ENCODE peak calls at places on chromosomes 7 and 10, in seven cellular contexts. One of them, this sample, is unnamed.

GRCh38 chr7:151631149-151631967 is 111.7 kb upstream of the RHEB start:
- DNase-seq in AG09309: no peak
- DNase-seq in neuronal stem cell: peak; percentile 44
- DNase-seq in PC-9: peak; percentile 73
- DNase-seq in iPS DF 6.9: no peak
- DNase-seq in right cardiac atrium: peak; percentile 37
- DNase-seq in suprapubic skin: no peak
- DNase-seq in this sample: no peak

GRCh38 chr10:72228318-72228751 is 12.3 kb upstream of the ASCC1 start:
- DNase-seq in AG09309: no peak
- DNase-seq in neuronal stem cell: no peak
- DNase-seq in PC-9: no peak
- DNase-seq in iPS DF 6.9: no peak
- DNase-seq in right cardiac atrium: no peak
- DNase-seq in suprapubic skin: peak; percentile 3
- DNase-seq in this sample: no peak

GRCh38 chr7:91082854-91083495 is 181.3 kb upstream of the FZD1 start:
- DNase-seq in AG09309: no peak
- DNase-seq in neuronal stem cell: peak; percentile 11
- DNase-seq in PC-9: no peak
- DNase-seq in iPS DF 6.9: no peak
- DNase-seq in right cardiac atrium: no peak
- DNase-seq in suprapubic skin: no peak
- DNase-seq in this sample: no peak

GRCh38 chr10:34033067-34033466 is 698.6 kb upstream of the NRP1 start:
- DNase-seq in AG09309: no peak
- DNase-seq in neuronal stem cell: no peak
- DNase-seq in PC-9: no peak
- DNase-seq in iPS DF 6.9: no peak
- DNase-seq in right cardiac atrium: no peak
- DNase-seq in suprapubic skin: no peak
- DNase-seq in this sample: no peak

GRCh38 chr7:16791071-16791470 is 13.7 kb downstream of the AGR2 start:
- DNase-seq in AG09309: no peak
- DNase-seq in neuronal stem cell: no peak
- DNase-seq in PC-9: no peak
- DNase-seq in iPS DF 6.9: no peak
- DNase-seq in right cardiac atrium: no peak
- DNase-seq in suprapubic skin: no peak
- DNase-seq in this sample: no peak

GRCh38 chr10:80199828-80200227 is 5.5 kb downstream of the ANXA11 start:
- DNase-seq in AG09309: peak; percentile 63
- DNase-seq in neuronal stem cell: no peak
- DNase-seq in PC-9: peak; percentile 53
- DNase-seq in iPS DF 6.9: no peak
- DNase-seq in right cardiac atrium: peak; percentile 72
- DNase-seq in suprapubic skin: peak; percentile 71
- DNase-seq in this sample: no peak

GRCh38 chr10:93835770-93836169 is 58.0 kb upstream of the SLC35G1 start:
- DNase-seq in AG09309: no peak
- DNase-seq in neuronal stem cell: no peak
- DNase-seq in PC-9: no peak
- DNase-seq in iPS DF 6.9: no peak
- DNase-seq in right cardiac atrium: no peak
- DNase-seq in suprapubic skin: no peak
- DNase-seq in this sample: no peak

GRCh38 chr7:137942459-137943115 is 59.3 kb downstream of the CREB3L2 start:
- DNase-seq in AG09309: no peak
- DNase-seq in neuronal stem cell: no peak
- DNase-seq in PC-9: no peak
- DNase-seq in iPS DF 6.9: no peak
- DNase-seq in right cardiac atrium: no peak
- DNase-seq in suprapubic skin: no peak
- DNase-seq in this sample: no peak

GRCh38 chr10:5566606-5567005 is 41.8 kb downstream of the CALML3 start:
- DNase-seq in AG09309: no peak
- DNase-seq in neuronal stem cell: no peak
- DNase-seq in PC-9: no peak
- DNase-seq in iPS DF 6.9: no peak
- DNase-seq in right cardiac atrium: no peak
- DNase-seq in suprapubic skin: peak; percentile 30
- DNase-seq in this sample: no peak

GRCh38 chr10:102791754-102792153 is 45.5 kb downstream of the CYP17A1 start:
- DNase-seq in AG09309: no peak
- DNase-seq in neuronal stem cell: no peak
- DNase-seq in PC-9: no peak
- DNase-seq in iPS DF 6.9: no peak
- DNase-seq in right cardiac atrium: no peak
- DNase-seq in suprapubic skin: no peak
- DNase-seq in this sample: no peak

GRCh38 chr10:75350791-75351190 is 50.8 kb downstream of the ZNF503 start:
- DNase-seq in AG09309: no peak
- DNase-seq in neuronal stem cell: no peak
- DNase-seq in PC-9: peak; percentile 73
- DNase-seq in iPS DF 6.9: no peak
- DNase-seq in right cardiac atrium: no peak
- DNase-seq in suprapubic skin: no peak
- DNase-seq in this sample: no peak

GRCh38 chr7:1016577-1017531 is 27.5 kb upstream of the GPR146 start:
- DNase-seq in AG09309: no peak
- DNase-seq in neuronal stem cell: no peak
- DNase-seq in PC-9: no peak
- DNase-seq in iPS DF 6.9: no peak
- DNase-seq in right cardiac atrium: no peak
- DNase-seq in suprapubic skin: no peak
- DNase-seq in this sample: no peak

GRCh38 chr10:33248638-33249037 is 85.8 kb downstream of the NRP1 start:
- DNase-seq in AG09309: peak; percentile 66
- DNase-seq in neuronal stem cell: no peak
- DNase-seq in PC-9: peak; percentile 71
- DNase-seq in iPS DF 6.9: no peak
- DNase-seq in right cardiac atrium: no peak
- DNase-seq in suprapubic skin: no peak
- DNase-seq in this sample: peak; percentile 82

GRCh38 chr10:123021517-123021916 is 12.7 kb downstream of the ACADSB start:
- DNase-seq in AG09309: no peak
- DNase-seq in neuronal stem cell: no peak
- DNase-seq in PC-9: no peak
- DNase-seq in iPS DF 6.9: no peak
- DNase-seq in right cardiac atrium: no peak
- DNase-seq in suprapubic skin: no peak
- DNase-seq in this sample: no peak

GRCh38 chr10:125120046-125120710 is 40.2 kb downstream of the CTBP2 start:
- DNase-seq in AG09309: no peak
- DNase-seq in neuronal stem cell: no peak
- DNase-seq in PC-9: no peak
- DNase-seq in iPS DF 6.9: no peak
- DNase-seq in right cardiac atrium: no peak
- DNase-seq in suprapubic skin: peak; percentile 49
- DNase-seq in this sample: no peak

GRCh38 chr10:17238445-17239275 is 10.6 kb downstream of the VIM start:
- DNase-seq in AG09309: no peak
- DNase-seq in neuronal stem cell: no peak
- DNase-seq in PC-9: no peak
- DNase-seq in iPS DF 6.9: no peak
- DNase-seq in right cardiac atrium: no peak
- DNase-seq in suprapubic skin: peak; percentile 77
- DNase-seq in this sample: peak; percentile 45

DNA sequence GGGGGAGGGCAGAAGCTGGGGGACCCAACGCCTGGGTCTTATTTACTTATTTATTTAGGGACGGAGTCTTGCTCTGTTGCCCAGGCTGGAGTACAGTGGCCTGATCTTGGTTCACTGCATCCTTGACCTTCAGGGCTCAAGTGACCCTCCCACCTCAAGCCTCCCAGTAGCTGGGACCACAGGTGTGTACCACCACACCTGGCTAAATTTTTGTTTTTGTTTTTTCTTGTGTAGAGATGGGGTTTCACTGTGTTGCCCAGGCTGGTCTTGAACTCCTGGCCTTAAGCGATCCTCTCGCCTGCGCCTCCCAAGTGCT is 1.7 kb upstream of the MOGAT3 start:
- DNase-seq in AG09309: no peak
- DNase-seq in neuronal stem cell: no peak
- DNase-seq in PC-9: no peak
- DNase-seq in iPS DF 6.9: no peak
- DNase-seq in right cardiac atrium: no peak
- DNase-seq in suprapubic skin: no peak
- DNase-seq in this sample: no peak
- H3K4me3 ChIP-seq in AG09309: no peak overlapping the region
- H3K4me3 ChIP-seq in neuronal stem cell: no peak overlapping the region
- H3K4me3 ChIP-seq in PC-9: no peak overlapping the region
- H3K4me3 ChIP-seq in iPS DF 6.9: no peak overlapping the region
- H3K4me3 ChIP-seq in right cardiac atrium: no peak overlapping the region
- H3K4me3 ChIP-seq in suprapubic skin: no peak overlapping the region
- H3K4me3 ChIP-seq in this sample: no peak overlapping the region

DNA sequence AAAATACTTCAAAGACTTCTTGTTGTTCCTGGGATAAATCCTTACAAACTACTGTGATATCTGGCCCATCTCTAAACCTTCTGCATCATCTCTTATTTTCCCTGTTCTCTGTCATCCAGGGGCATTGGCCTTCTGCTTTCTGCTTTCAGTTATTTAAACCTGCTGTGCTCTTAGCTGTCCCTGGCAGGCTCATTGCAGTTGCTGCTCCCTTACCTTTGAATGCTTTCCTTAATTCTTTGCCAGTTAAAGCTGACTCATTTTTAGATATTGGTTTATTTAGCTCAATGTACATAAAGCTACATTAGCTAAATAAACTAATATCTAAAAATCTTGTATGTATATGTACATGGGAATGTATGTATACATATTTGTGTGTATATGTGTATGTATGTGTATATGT is 40.6 kb upstream of the CD36 start:
- DNase-seq in AG09309: no peak
- DNase-seq in neuronal stem cell: no peak
- DNase-seq in PC-9: no peak
- DNase-seq in iPS DF 6.9: no peak
- DNase-seq in right cardiac atrium: no peak
- DNase-seq in suprapubic skin: no peak
- DNase-seq in this sample: no peak
- H3K4me3 ChIP-seq in AG09309: no peak overlapping the region
- H3K4me3 ChIP-seq in neuronal stem cell: no peak overlapping the region
- H3K4me3 ChIP-seq in PC-9: no peak overlapping the region
- H3K4me3 ChIP-seq in iPS DF 6.9: no peak overlapping the region
- H3K4me3 ChIP-seq in right cardiac atrium: no peak overlapping the region
- H3K4me3 ChIP-seq in suprapubic skin: no peak overlapping the region
- H3K4me3 ChIP-seq in this sample: no peak overlapping the region

GRCh38 chr10:88893611-88894010 is 13.6 kb downstream of the STAMBPL1 start:
- DNase-seq in AG09309: peak; percentile 44
- DNase-seq in neuronal stem cell: no peak
- DNase-seq in PC-9: no peak
- DNase-seq in iPS DF 6.9: no peak
- DNase-seq in right cardiac atrium: no peak
- DNase-seq in suprapubic skin: no peak
- DNase-seq in this sample: no peak

GRCh38 chr10:88886557-88886956 is 6.5 kb downstream of the STAMBPL1 start:
- DNase-seq in AG09309: no peak
- DNase-seq in neuronal stem cell: no peak
- DNase-seq in PC-9: no peak
- DNase-seq in iPS DF 6.9: no peak
- DNase-seq in right cardiac atrium: no peak
- DNase-seq in suprapubic skin: no peak
- DNase-seq in this sample: no peak

GRCh38 chr10:88890681-88891371 is 10.8 kb downstream of the STAMBPL1 start:
- DNase-seq in AG09309: no peak
- DNase-seq in neuronal stem cell: no peak
- DNase-seq in PC-9: no peak
- DNase-seq in iPS DF 6.9: no peak
- DNase-seq in right cardiac atrium: no peak
- DNase-seq in suprapubic skin: no peak
- DNase-seq in this sample: no peak

GRCh38 chr10:88892223-88892967 is 12.3 kb downstream of the STAMBPL1 start:
- DNase-seq in AG09309: peak; percentile 24
- DNase-seq in neuronal stem cell: no peak
- DNase-seq in PC-9: no peak
- DNase-seq in iPS DF 6.9: no peak
- DNase-seq in right cardiac atrium: no peak
- DNase-seq in suprapubic skin: no peak
- DNase-seq in this sample: no peak

GRCh38 chr10:88889559-88890337 is 9.7 kb downstream of the STAMBPL1 start:
- DNase-seq in AG09309: no peak
- DNase-seq in neuronal stem cell: no peak
- DNase-seq in PC-9: no peak
- DNase-seq in iPS DF 6.9: no peak
- DNase-seq in right cardiac atrium: no peak
- DNase-seq in suprapubic skin: no peak
- DNase-seq in this sample: no peak
- H3K4me3 ChIP-seq in AG09309: no peak overlapping the region
- H3K4me3 ChIP-seq in neuronal stem cell: no peak overlapping the region
- H3K4me3 ChIP-seq in PC-9: no peak overlapping the region
- H3K4me3 ChIP-seq in iPS DF 6.9: no peak overlapping the region
- H3K4me3 ChIP-seq in right cardiac atrium: no peak overlapping the region
- H3K4me3 ChIP-seq in suprapubic skin: no peak overlapping the region
- H3K4me3 ChIP-seq in this sample: no peak overlapping the region

GRCh38 chr10:118812393-118812740 is 57.6 kb upstream of the CACUL1 start:
- DNase-seq in AG09309: no peak
- DNase-seq in neuronal stem cell: no peak
- DNase-seq in PC-9: no peak
- DNase-seq in iPS DF 6.9: no peak
- DNase-seq in right cardiac atrium: no peak
- DNase-seq in suprapubic skin: no peak
- DNase-seq in this sample: no peak

GRCh38 chr10:118817328-118818068 is 62.7 kb upstream of the CACUL1 start:
- DNase-seq in AG09309: no peak
- DNase-seq in neuronal stem cell: no peak
- DNase-seq in PC-9: no peak
- DNase-seq in iPS DF 6.9: no peak
- DNase-seq in right cardiac atrium: no peak
- DNase-seq in suprapubic skin: no peak
- DNase-seq in this sample: no peak

GRCh38 chr10:118818621-118819221 is 64.0 kb upstream of the CACUL1 start:
- DNase-seq in AG09309: no peak
- DNase-seq in neuronal stem cell: no peak
- DNase-seq in PC-9: no peak
- DNase-seq in iPS DF 6.9: no peak
- DNase-seq in right cardiac atrium: no peak
- DNase-seq in suprapubic skin: no peak
- DNase-seq in this sample: no peak

GRCh38 chr10:118820326-118821116 is 65.8 kb upstream of the CACUL1 start:
- DNase-seq in AG09309: no peak
- DNase-seq in neuronal stem cell: no peak
- DNase-seq in PC-9: no peak
- DNase-seq in iPS DF 6.9: no peak
- DNase-seq in right cardiac atrium: no peak
- DNase-seq in suprapubic skin: no peak
- DNase-seq in this sample: no peak

DNA sequence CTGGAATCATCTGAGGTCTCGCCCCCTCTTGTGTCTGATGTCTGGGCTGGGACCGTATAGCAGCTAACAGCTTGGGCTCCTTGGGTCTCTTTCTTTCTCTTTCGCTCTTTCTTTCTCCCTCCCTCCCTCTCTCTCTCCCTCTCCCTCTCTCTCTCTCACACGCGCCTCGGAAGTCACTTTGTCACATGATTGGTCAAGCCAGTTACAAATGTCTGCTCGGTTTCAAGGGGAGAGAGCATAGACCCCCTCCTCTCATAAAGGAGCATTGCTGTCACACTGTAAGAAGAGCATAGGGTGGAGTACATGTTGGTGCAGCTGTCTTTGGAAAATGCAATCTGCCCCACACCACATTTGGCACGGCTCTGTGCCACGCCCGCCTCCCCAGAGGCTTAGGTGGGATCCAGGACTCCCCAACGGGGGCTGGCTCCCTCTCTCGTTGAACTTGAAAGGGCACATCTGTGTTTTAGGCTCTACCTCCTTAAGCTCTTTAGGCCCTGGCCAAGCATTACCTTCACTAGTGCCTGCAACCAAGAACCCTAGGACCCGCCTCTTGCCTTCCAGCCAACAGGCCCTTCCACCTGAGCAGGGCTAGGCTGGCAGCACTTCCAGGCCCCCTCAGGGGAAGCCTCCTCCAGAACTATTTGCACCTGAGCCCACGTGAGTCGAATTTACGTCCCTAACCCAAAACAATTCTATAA is 61.9 kb upstream of the CACUL1 start:
- DNase-seq in AG09309: no peak
- DNase-seq in neuronal stem cell: no peak
- DNase-seq in PC-9: no peak
- DNase-seq in iPS DF 6.9: no peak
- DNase-seq in right cardiac atrium: no peak
- DNase-seq in suprapubic skin: no peak
- DNase-seq in this sample: no peak
- H3K4me3 ChIP-seq in AG09309: no peak overlapping the region
- H3K4me3 ChIP-seq in neuronal stem cell: no peak overlapping the region
- H3K4me3 ChIP-seq in PC-9: no peak overlapping the region
- H3K4me3 ChIP-seq in iPS DF 6.9: no peak overlapping the region
- H3K4me3 ChIP-seq in right cardiac atrium: no peak overlapping the region
- H3K4me3 ChIP-seq in suprapubic skin: no peak overlapping the region
- H3K4me3 ChIP-seq in this sample: no peak overlapping the region